ENCODE peak calls at places on chromosomes 7 and 10, in five cellular contexts. One of them, this sample, is unnamed. For H3K36me3, the result is how much of the 10 kb centered on the place peaks cover.

GRCh38 chr10:131178521-131178920 is 133.0 kb downstream of the TCERG1L start:
- DNase-seq in CD8-positive, alpha-beta memory T cell: no peak
- DNase-seq in H7: no peak
- DNase-seq in uterus: no peak
- DNase-seq in DND-41: no peak
- DNase-seq in this sample: no peak

GRCh38 chr7:154304740-154305679 is 252.8 kb downstream of the DPP6 start:
- DNase-seq in H7: peak
- DNase-seq in DND-41: no peak
- DNase-seq in CD8-positive, alpha-beta memory T cell: no peak
- DNase-seq in uterus: no peak
- DNase-seq in this sample: no peak

GRCh38 chr7:74453321-74454011 is at the start of gene GTF2IRD1:
- DNase-seq in CD8-positive, alpha-beta memory T cell: peak
- DNase-seq in H7: peak
- DNase-seq in uterus: peak
- DNase-seq in DND-41: peak
- DNase-seq in this sample: peak

GRCh38 chr7:122572706-122573105 is 126.2 kb downstream of the RNF133 start:
- DNase-seq in CD8-positive, alpha-beta memory T cell: no peak
- DNase-seq in uterus: no peak
- DNase-seq in H7: no peak
- DNase-seq in DND-41: no peak
- DNase-seq in this sample: no peak

GRCh38 chr10:75179657-75180177 is 30.9 kb upstream of the VDAC2 start:
- DNase-seq in uterus: no peak
- DNase-seq in H7: no peak
- DNase-seq in CD8-positive, alpha-beta memory T cell: no peak
- DNase-seq in DND-41: no peak
- DNase-seq in this sample: no peak

GRCh38 chr10:117000580-117000979 is 4.4 kb downstream of the SHTN1 start:
- DNase-seq in DND-41: no peak
- DNase-seq in CD8-positive, alpha-beta memory T cell: no peak
- DNase-seq in H7: peak
- DNase-seq in uterus: no peak
- DNase-seq in this sample: no peak

GRCh38 chr10:44564801-44565200 is 179.9 kb upstream of the CXCL12 start:
- DNase-seq in CD8-positive, alpha-beta memory T cell: no peak
- DNase-seq in DND-41: no peak
- DNase-seq in H7: no peak
- DNase-seq in uterus: no peak
- DNase-seq in this sample: no peak

GRCh38 chr10:4459531-4459930 is 366.5 kb upstream of the AKR1E2 start:
- DNase-seq in H7: no peak
- DNase-seq in DND-41: no peak
- DNase-seq in uterus: no peak
- DNase-seq in CD8-positive, alpha-beta memory T cell: no peak
- DNase-seq in this sample: no peak

GRCh38 chr10:116868722-116869121 is 19.4 kb downstream of the ENO4 start:
- DNase-seq in CD8-positive, alpha-beta memory T cell: no peak
- DNase-seq in uterus: no peak
- DNase-seq in H7: no peak
- DNase-seq in DND-41: no peak
- DNase-seq in this sample: no peak

GRCh38 chr7:26013551-26014083 is 138.4 kb upstream of the NFE2L3 start:
- DNase-seq in H7: no peak
- DNase-seq in uterus: no peak
- DNase-seq in CD8-positive, alpha-beta memory T cell: no peak
- DNase-seq in DND-41: no peak
- DNase-seq in this sample: no peak

GRCh38 chr7:142733271-142733670 is 16.0 kb upstream of the PRSS1 start:
- DNase-seq in CD8-positive, alpha-beta memory T cell: no peak
- DNase-seq in H7: no peak
- DNase-seq in DND-41: no peak
- DNase-seq in uterus: no peak
- DNase-seq in this sample: no peak

GRCh38 chr7:51850141-51850540 is 533.5 kb upstream of the COBL start:
- DNase-seq in H7: no peak
- DNase-seq in uterus: no peak
- DNase-seq in CD8-positive, alpha-beta memory T cell: no peak
- DNase-seq in DND-41: no peak
- DNase-seq in this sample: no peak

GRCh38 chr7:50962962-50963374 is 180.3 kb upstream of the GRB10 start:
- DNase-seq in H7: peak
- DNase-seq in DND-41: no peak
- DNase-seq in uterus: peak
- DNase-seq in CD8-positive, alpha-beta memory T cell: no peak
- DNase-seq in this sample: peak

GRCh38 chr7:64881461-64882287 is 21.4 kb upstream of the ZNF273 start:
- DNase-seq in DND-41: no peak
- DNase-seq in CD8-positive, alpha-beta memory T cell: no peak
- DNase-seq in uterus: no peak
- DNase-seq in H7: no peak
- DNase-seq in this sample: peak

GRCh38 chr10:79890469-79890868 is 58.4 kb downstream of the SFTPD start:
- DNase-seq in DND-41: no peak
- DNase-seq in uterus: no peak
- DNase-seq in CD8-positive, alpha-beta memory T cell: no peak
- DNase-seq in H7: no peak
- DNase-seq in this sample: no peak

GRCh38 chr10:33248638-33249037 is 85.8 kb downstream of the NRP1 start:
- DNase-seq in DND-41: peak
- DNase-seq in CD8-positive, alpha-beta memory T cell: no peak
- DNase-seq in uterus: no peak
- DNase-seq in H7: no peak
- DNase-seq in this sample: no peak

GRCh38 chr10:68402271-68402670 is 4.8 kb downstream of the RUFY2 start:
- DNase-seq in H7: no peak
- DNase-seq in CD8-positive, alpha-beta memory T cell: no peak
- DNase-seq in DND-41: no peak
- DNase-seq in uterus: no peak
- DNase-seq in this sample: no peak

GRCh38 chr10:112700401-112700800 is 249.6 kb upstream of the TCF7L2 start:
- DNase-seq in CD8-positive, alpha-beta memory T cell: no peak
- DNase-seq in DND-41: no peak
- DNase-seq in H7: no peak
- DNase-seq in uterus: no peak
- DNase-seq in this sample: no peak

GRCh38 chr7:128425851-128426250 is 16.1 kb upstream of the IMPDH1 start:
- DNase-seq in DND-41: peak
- DNase-seq in H7: peak
- DNase-seq in CD8-positive, alpha-beta memory T cell: peak
- DNase-seq in uterus: peak
- DNase-seq in this sample: peak

GRCh38 chr10:134743-135600 is at the start of gene ZMYND11:
- DNase-seq in CD8-positive, alpha-beta memory T cell: peak
- DNase-seq in uterus: peak
- DNase-seq in DND-41: peak
- DNase-seq in H7: peak
- DNase-seq in this sample: peak

GRCh38 chr7:38369816-38370493 is 96.5 kb upstream of the TARP start:
- DNase-seq in DND-41: peak
- DNase-seq in H7: peak
- DNase-seq in CD8-positive, alpha-beta memory T cell: peak
- DNase-seq in uterus: peak
- DNase-seq in this sample: peak

GRCh38 chr10:72334832-72335393 is 19.8 kb downstream of the DNAJB12 start:
- DNase-seq in CD8-positive, alpha-beta memory T cell: peak
- DNase-seq in DND-41: peak
- DNase-seq in uterus: peak
- DNase-seq in H7: no peak
- DNase-seq in this sample: peak

GRCh38 chr10:74824184-74825032 is 2.0 kb upstream of the KAT6B start:
- DNase-seq in H7: peak
- DNase-seq in CD8-positive, alpha-beta memory T cell: no peak
- DNase-seq in uterus: peak
- DNase-seq in DND-41: peak
- DNase-seq in this sample: no peak

GRCh38 chr7:26083113-26083512 is 68.9 kb upstream of the NFE2L3 start:
- DNase-seq in DND-41: no peak
- DNase-seq in uterus: no peak
- DNase-seq in CD8-positive, alpha-beta memory T cell: no peak
- DNase-seq in H7: no peak
- DNase-seq in this sample: no peak

GRCh38 chr10:66836057-66836456 is 89.8 kb upstream of the LRRTM3 start:
- DNase-seq in H7: no peak
- DNase-seq in uterus: no peak
- DNase-seq in CD8-positive, alpha-beta memory T cell: no peak
- DNase-seq in DND-41: no peak
- DNase-seq in this sample: no peak

GRCh38 chr7:29346574-29346973 is 152.0 kb downstream of the CHN2 start:
- DNase-seq in CD8-positive, alpha-beta memory T cell: no peak
- DNase-seq in uterus: no peak
- DNase-seq in DND-41: no peak
- DNase-seq in H7: no peak
- DNase-seq in this sample: no peak

GRCh38 chr7:24659505-24659904 is 86.3 kb downstream of the PALS2 start:
- DNase-seq in H7: no peak
- DNase-seq in DND-41: no peak
- DNase-seq in CD8-positive, alpha-beta memory T cell: no peak
- DNase-seq in uterus: no peak
- DNase-seq in this sample: no peak

GRCh38 chr10:131178956-131179355 is 132.6 kb downstream of the TCERG1L start:
- DNase-seq in DND-41: no peak
- DNase-seq in H7: no peak
- DNase-seq in CD8-positive, alpha-beta memory T cell: no peak
- DNase-seq in uterus: no peak
- DNase-seq in this sample: no peak

GRCh38 chr10:124291009-124291671 is 127.6 kb downstream of the OAT start:
- DNase-seq in H7: no peak
- DNase-seq in uterus: no peak
- DNase-seq in CD8-positive, alpha-beta memory T cell: no peak
- DNase-seq in DND-41: no peak
- DNase-seq in this sample: no peak

GRCh38 chr7:101112233-101112632 is 14.7 kb upstream of the SERPINE1 start:
- DNase-seq in H7: no peak
- DNase-seq in CD8-positive, alpha-beta memory T cell: no peak
- DNase-seq in DND-41: no peak
- DNase-seq in uterus: peak
- DNase-seq in this sample: peak

GRCh38 chr7:81710751-81711150 is 59.1 kb downstream of the HGF start:
- DNase-seq in H7: no peak
- DNase-seq in DND-41: no peak
- DNase-seq in uterus: no peak
- DNase-seq in CD8-positive, alpha-beta memory T cell: no peak
- DNase-seq in this sample: no peak

GRCh38 chr10:114771749-114772148 is 49.8 kb upstream of the FHIP2A start:
- DNase-seq in uterus: no peak
- DNase-seq in DND-41: no peak
- DNase-seq in CD8-positive, alpha-beta memory T cell: no peak
- DNase-seq in H7: no peak
- DNase-seq in this sample: no peak

GRCh38 chr10:114771157-114771556 is 50.4 kb upstream of the FHIP2A start:
- DNase-seq in uterus: no peak
- DNase-seq in H7: no peak
- DNase-seq in CD8-positive, alpha-beta memory T cell: no peak
- DNase-seq in DND-41: no peak
- DNase-seq in this sample: no peak

GRCh38 chr10:114767589-114768393 is 53.8 kb upstream of the FHIP2A start:
- DNase-seq in uterus: peak
- DNase-seq in H7: peak
- DNase-seq in CD8-positive, alpha-beta memory T cell: peak
- DNase-seq in DND-41: no peak
- DNase-seq in this sample: no peak

GRCh38 chr10:114768394-114768786 is 53.2 kb upstream of the FHIP2A start:
- DNase-seq in CD8-positive, alpha-beta memory T cell: no peak
- DNase-seq in DND-41: no peak
- DNase-seq in H7: no peak
- DNase-seq in uterus: no peak
- DNase-seq in this sample: no peak

GRCh38 chr10:114770009-114770408 is 51.6 kb upstream of the FHIP2A start:
- DNase-seq in CD8-positive, alpha-beta memory T cell: no peak
- DNase-seq in H7: no peak
- DNase-seq in uterus: no peak
- DNase-seq in DND-41: no peak
- DNase-seq in this sample: no peak
- H3K36me3 ChIP-seq in CD8-positive, alpha-beta memory T cell: under half
- H3K36me3 ChIP-seq in H7: under half
- H3K36me3 ChIP-seq in uterus: under half
- H3K36me3 ChIP-seq in DND-41: under half
- H3K36me3 ChIP-seq in this sample: under half

GRCh38 chr7:155345490-155345889 is 47.8 kb downstream of the INSIG1 start:
- DNase-seq in DND-41: no peak
- DNase-seq in H7: no peak
- DNase-seq in uterus: no peak
- DNase-seq in CD8-positive, alpha-beta memory T cell: no peak
- DNase-seq in this sample: no peak

GRCh38 chr7:155343661-155344121 is 46.0 kb downstream of the INSIG1 start:
- DNase-seq in CD8-positive, alpha-beta memory T cell: no peak
- DNase-seq in uterus: no peak
- DNase-seq in H7: peak
- DNase-seq in DND-41: no peak
- DNase-seq in this sample: no peak

GRCh38 chr7:155344618-155345433 is 47.1 kb downstream of the INSIG1 start:
- DNase-seq in DND-41: peak
- DNase-seq in uterus: peak
- DNase-seq in CD8-positive, alpha-beta memory T cell: peak
- DNase-seq in H7: peak
- DNase-seq in this sample: peak

GRCh38 chr7:155343150-155343549 is 45.5 kb downstream of the INSIG1 start:
- DNase-seq in uterus: no peak
- DNase-seq in CD8-positive, alpha-beta memory T cell: no peak
- DNase-seq in DND-41: no peak
- DNase-seq in H7: peak
- DNase-seq in this sample: no peak

GRCh38 chr7:155344270-155344617 is 46.6 kb downstream of the INSIG1 start:
- DNase-seq in CD8-positive, alpha-beta memory T cell: peak
- DNase-seq in H7: peak
- DNase-seq in DND-41: no peak
- DNase-seq in uterus: no peak
- DNase-seq in this sample: no peak
- H3K4me3 ChIP-seq in CD8-positive, alpha-beta memory T cell: no peak
- H3K4me3 ChIP-seq in H7: peak
- H3K4me3 ChIP-seq in DND-41: no peak
- H3K4me3 ChIP-seq in uterus: no peak
- H3K4me3 ChIP-seq in this sample: no peak

DNA sequence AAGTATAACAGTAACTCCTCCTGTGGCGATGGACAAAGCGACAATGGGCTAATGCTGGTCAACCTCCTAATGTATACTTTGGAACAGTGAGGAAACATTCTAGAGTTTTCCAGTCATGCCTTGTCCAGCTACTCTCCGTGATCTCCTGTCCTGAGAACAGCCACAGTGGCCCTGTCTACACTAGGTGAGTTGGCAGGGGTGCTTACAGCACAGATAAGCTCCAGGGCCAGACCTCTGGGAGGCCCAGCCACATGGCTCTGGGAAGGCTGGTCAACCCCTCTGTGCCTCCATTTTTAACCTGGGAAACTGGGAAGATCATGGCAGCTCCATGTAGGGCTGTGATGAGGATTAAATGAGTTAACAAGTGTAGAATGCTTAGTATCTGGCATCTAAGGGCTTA is 57.0 kb downstream of the CLEC2L start:
- DNase-seq in uterus: no peak
- DNase-seq in H7: no peak
- DNase-seq in DND-41: no peak
- DNase-seq in CD8-positive, alpha-beta memory T cell: no peak
- DNase-seq in this sample: no peak
- H3K36me3 ChIP-seq in uterus: under half
- H3K36me3 ChIP-seq in H7: under half
- H3K36me3 ChIP-seq in DND-41: under half
- H3K36me3 ChIP-seq in CD8-positive, alpha-beta memory T cell: under half
- H3K36me3 ChIP-seq in this sample: under half

GRCh38 chr7:117323585-117323876 is 673 bp upstream of the WNT2 start:
- DNase-seq in uterus: no peak
- DNase-seq in DND-41: no peak
- DNase-seq in H7: peak
- DNase-seq in CD8-positive, alpha-beta memory T cell: no peak
- DNase-seq in this sample: peak
- H3K4me3 ChIP-seq in uterus: peak
- H3K4me3 ChIP-seq in DND-41: no peak
- H3K4me3 ChIP-seq in H7: peak
- H3K4me3 ChIP-seq in CD8-positive, alpha-beta memory T cell: no peak
- H3K4me3 ChIP-seq in this sample: peak